ENCODE peak calls at places on chromosomes 7 and 10, in five cellular contexts. Q, E, I, N and F are unnamed samples.
A peak's percentile ranks its signal among the peaks of the same experiment; 100 is the strongest.

GRCh38 chr7:134355925-134356324 is 39.2 kb upstream of the SLC35B4 start:
- DNase-seq in N (peak; percentile 32), E (no peak), I (peak; percentile 10), Q (peak; percentile 66), F (peak; percentile 49)

GRCh38 chr10:77857272-77857671 is 69.3 kb downstream of the DLG5 start:
- DNase-seq in Q (no peak), N (no peak), I (no peak), E (no peak), F (peak; percentile 62)

GRCh38 chr7:47795631-47796030 is 152.6 kb downstream of the PKD1L1 start:
- DNase-seq in I (no peak), Q (no peak), E (no peak), N (no peak), F (no peak)

GRCh38 chr10:96017227-96017687 is 26.1 kb upstream of the CCNJ start:
- DNase-seq in I (peak; percentile 67), N (no peak), Q (peak; percentile 61), E (peak; percentile 36), F (no peak)

GRCh38 chr7:2812831-2813230 is 31.3 kb downstream of the GNA12 start:
- DNase-seq in N (no peak), Q (no peak), I (no peak), E (no peak), F (no peak)

GRCh38 chr10:69413221-69413865 is 3.4 kb downstream of the TACR2 start:
- DNase-seq in N (peak; percentile 72), I (peak; percentile 70), Q (no peak), E (no peak), F (no peak)

GRCh38 chr7:90982228-90982627 is 282.0 kb upstream of the FZD1 start:
- DNase-seq in N (no peak), Q (no peak), I (no peak), E (no peak), F (no peak)

GRCh38 chr7:14092376-14092775 is 102.9 kb upstream of the ETV1 start:
- DNase-seq in I (no peak), Q (no peak), N (no peak), E (no peak), F (no peak)

GRCh38 chr10:96334888-96335526 is 23.8 kb downstream of the OPALIN start:
- DNase-seq in I (peak; percentile 7), E (peak; percentile 35), N (no peak), Q (peak; percentile 35), F (no peak)

GRCh38 chr10:239109-239508 is 103.9 kb downstream of the ZMYND11 start:
- DNase-seq in E (peak; percentile 7), I (no peak), Q (no peak), N (no peak), F (no peak)

GRCh38 chr10:76558586-76558985 is 1079.0 kb downstream of the KCNMA1 start:
- DNase-seq in I (peak; percentile 76), N (no peak), E (no peak), Q (peak; percentile 51), F (no peak)

GRCh38 chr7:157337316-157338149 is 729 bp downstream of the DNAJB6 start:
- DNase-seq in N (peak; percentile 68), Q (peak; percentile 74), I (peak; percentile 18), E (no peak), F (peak; percentile 94)

GRCh38 chr10:118721005-118721876 is 33.5 kb downstream of the CACUL1 start:
- DNase-seq in E (peak; percentile 50), N (no peak), Q (peak; percentile 73), I (peak; percentile 98), F (no peak)

GRCh38 chr10:7826971-7827370 is 8.7 kb downstream of the TAF3 start:
- DNase-seq in I (no peak), N (no peak), Q (no peak), E (no peak), F (no peak)

GRCh38 chr7:27187702-27188665 is 3.0 kb upstream of the HOXA11 start:
- DNase-seq in Q (no peak), I (no peak), E (no peak), N (no peak), F (peak; percentile 29)

GRCh38 chr10:114320249-114321116 is 81.4 kb downstream of the VWA2 start:
- DNase-seq in I (no peak), N (no peak), Q (no peak), E (no peak), F (no peak)

GRCh38 chr10:14381475-14381874 is 50.8 kb upstream of the FRMD4A start:
- DNase-seq in N (no peak), E (no peak), Q (no peak), I (no peak), F (no peak)

GRCh38 chr10:43040482-43041256 is 36.2 kb upstream of the RET start:
- DNase-seq in E (no peak), Q (peak; percentile 13), N (no peak), I (no peak), F (no peak)

GRCh38 chr10:130795819-130796218 is 515.7 kb downstream of the TCERG1L start:
- DNase-seq in E (no peak), N (no peak), Q (no peak), I (no peak), F (no peak)

DNA sequence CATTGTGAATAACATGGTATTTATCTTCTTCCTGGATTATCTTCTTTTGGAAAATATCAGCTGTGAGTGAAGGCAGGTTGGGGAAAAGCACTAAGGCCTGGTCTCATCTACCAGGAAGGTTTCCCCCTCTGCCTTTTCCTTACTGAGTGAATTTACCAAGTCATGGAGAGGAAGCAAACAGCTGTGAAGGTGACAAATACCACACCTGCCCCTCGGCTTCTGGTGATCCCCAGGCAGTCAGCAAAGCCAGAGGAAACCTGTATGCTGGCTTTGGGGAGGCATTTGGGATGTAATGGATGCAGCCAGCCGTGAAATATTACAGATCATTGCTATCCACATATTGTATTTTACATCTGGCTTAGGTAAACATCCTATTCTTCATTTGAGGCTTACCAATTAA is 24.2 kb downstream of the POM121L12 start:
- DNase-seq in E (no peak), I (no peak), N (no peak), Q (no peak), F (no peak)
- H3K9me3 ChIP-seq in E (no peaks in the 10 kb centered on the region), I (no peaks in the 10 kb centered on the region), N (peaks cover 11% of the 10 kb centered on the region), Q (no peaks in the 10 kb centered on the region), F (no peaks in the 10 kb centered on the region)

GRCh38 chr10:22823109-22823508 is 104.7 kb upstream of the ARMC3 start:
- DNase-seq in N (no peak), Q (no peak), E (peak; percentile 38), I (no peak), F (no peak)
- TF ChIP-seq CTCF in N (no peak), Q (no peak), E (no peak), I (no peak), F (no peak)

DNA sequence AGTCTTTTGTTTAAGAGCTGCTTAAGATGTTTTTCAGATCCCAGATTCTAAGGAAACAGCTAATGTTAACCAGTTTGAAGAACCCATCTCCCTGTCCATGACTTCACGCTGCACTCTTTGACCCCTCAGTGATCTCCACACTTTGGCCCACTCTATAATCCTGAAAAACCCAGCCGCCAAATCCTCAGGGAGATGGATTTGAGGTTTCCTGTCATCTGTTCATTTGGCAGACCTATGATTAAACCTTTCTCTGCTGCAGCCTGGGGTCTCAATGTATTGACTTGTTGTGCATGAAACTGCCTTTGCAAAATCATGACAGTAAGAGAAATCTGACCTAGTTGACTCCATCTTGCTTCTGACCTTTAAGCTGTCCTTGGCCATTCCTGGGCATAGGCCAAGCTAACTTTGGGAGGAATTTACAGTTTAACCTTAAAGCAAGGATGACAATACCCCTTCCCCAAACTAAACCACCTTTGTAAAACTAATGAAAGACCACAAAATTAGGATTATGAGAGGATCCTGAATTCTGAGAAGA is 11.5 kb downstream of the SSMEM1 start:
- DNase-seq in I (no peak), E (no peak), Q (no peak), N (no peak), F (no peak)
- H3K4me1 ChIP-seq in I (no peaks in the 10 kb centered on the region), E (no peaks in the 10 kb centered on the region), Q (no peaks in the 10 kb centered on the region), N (no peaks in the 10 kb centered on the region), F (no peaks in the 10 kb centered on the region)

DNA sequence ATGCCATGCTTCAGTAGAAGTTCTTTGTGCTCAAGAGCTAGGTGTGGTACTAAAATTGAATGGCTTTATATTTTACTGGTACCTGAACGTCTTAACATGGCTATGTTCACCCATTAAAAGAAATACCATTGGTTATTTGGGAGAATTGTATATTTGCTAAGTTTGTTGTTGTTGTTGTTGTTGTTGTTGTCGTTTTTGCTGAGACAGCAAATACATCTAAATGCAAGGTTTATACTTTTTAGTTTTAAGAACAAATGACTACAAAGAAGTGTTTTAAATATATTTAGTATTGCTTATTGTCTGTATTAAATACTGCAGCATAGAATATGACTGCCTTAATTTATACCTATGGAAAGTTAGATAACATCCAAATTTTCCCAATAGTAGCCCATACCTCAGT is 66.9 kb downstream of the HECW1 start:
- DNase-seq in I (no peak), Q (no peak), N (no peak), E (no peak), F (no peak)
- H3K9me3 ChIP-seq in I (no peaks in the 10 kb centered on the region), Q (no peaks in the 10 kb centered on the region), N (peaks cover 16% of the 10 kb centered on the region), E (no peaks in the 10 kb centered on the region), F (no peaks in the 10 kb centered on the region)